ENCODE peak calls at places on chromosomes 5 and 9, in six cellular contexts. D is fibroblast of the conjunctiva; I is left ventricle myocardium inferior; M is amniotic stem cell; L is fibroblast of lung; Q is activated naive CD4-positive, alpha-beta T cell treated with anti-CD3 and anti-CD28 coated beads, Interleukin-2, amount 50 U/mL, for 16 hours. E is an unnamed sample.

GRCh38 chr5:68362331-68362730 is 146.8 kb downstream of the PIK3R1 start:
- DNase-seq in L (no peak), M (no peak), Q (no peak), D (no peak), I (no peak), E (no peak)

GRCh38 chr9:122819791-122820489 is 8.4 kb downstream of the PDCL start:
- DNase-seq in D (no peak), Q (no peak), I (no peak), M (no peak), L (peak; percentile 42), E (no peak)

GRCh38 chr9:33233659-33234335 is 6.2 kb upstream of the SPINK4 start:
- DNase-seq in D (peak; percentile 71), L (peak; percentile 96), M (peak; percentile 64), Q (no peak), I (no peak), E (no peak)

GRCh38 chr9:31467086-31467485 is 917.4 kb upstream of the ACO1 start:
- DNase-seq in M (no peak), L (no peak), Q (no peak), I (no peak), D (no peak), E (no peak)

GRCh38 chr5:133843911-133844310 is 124.5 kb downstream of the C5orf15 start:
- DNase-seq in M (no peak), I (no peak), D (no peak), L (no peak), Q (no peak), E (no peak)

GRCh38 chr5:126961128-126961527 is 69.2 kb downstream of the MARCHF3 start:
- DNase-seq in Q (no peak), D (no peak), L (no peak), M (no peak), I (no peak), E (no peak)

GRCh38 chr5:168443533-168443932 is 42.7 kb upstream of the RARS1 start:
- DNase-seq in D (no peak), Q (no peak), L (no peak), I (no peak), M (no peak), E (no peak)

GRCh38 chr9:33106372-33106771 is 29.9 kb upstream of the SMU1 start:
- DNase-seq in M (no peak), I (no peak), Q (no peak), L (no peak), D (no peak), E (no peak)

GRCh38 chr9:133390713-133391112 is 14.5 kb downstream of the STKLD1 start:
- DNase-seq in M (no peak), D (no peak), L (no peak), Q (no peak), I (no peak), E (no peak)

GRCh38 chr5:119318256-119318914 is 37.4 kb upstream of the TNFAIP8 start:
- DNase-seq in M (no peak), Q (no peak), D (no peak), I (no peak), L (no peak), E (no peak)

GRCh38 chr9:3526903-3527652 is 1.3 kb upstream of the RFX3 start:
- DNase-seq in L (no peak), M (no peak), I (no peak), Q (no peak), D (no peak), E (no peak)